ENCODE peak calls at places on chromosome 19, in five cellular contexts. D, M, V, G and F are unnamed samples.

GRCh38 chr19:41928754-41929535 is 696 bp upstream of the ERFL start:
- DNase-seq in G (no peak), V (no peak), D (no peak), M (no peak), F (no peak)

GRCh38 chr19:45758921-45759320 is 10.1 kb downstream of the SIX5 start:
- DNase-seq in M (no peak), D (no peak), G (no peak), V (no peak), F (no peak)

GRCh38 chr19:16702123-16702522 is 17.5 kb upstream of the NWD1 start:
- DNase-seq in D (peak; percentile 88), V (no peak), G (peak; percentile 64), M (no peak), F (no peak)

GRCh38 chr19:46155237-46155636 is 7.2 kb downstream of the IGFL2 start:
- DNase-seq in M (no peak), G (no peak), D (no peak), V (no peak), F (no peak)

GRCh38 chr19:58021541-58022282 is 12.1 kb upstream of the ZSCAN1 start:
- DNase-seq in V (peak; percentile 78), M (peak; percentile 80), G (no peak), D (peak; percentile 42), F (no peak)

GRCh38 chr19:33376931-33377557 is 3.5 kb downstream of the CEBPG start:
- DNase-seq in D (no peak), M (no peak), V (no peak), G (no peak), F (no peak)

GRCh38 chr19:4870025-4870700 is 2.7 kb upstream of the PLIN3 start:
- DNase-seq in D (no peak), G (no peak), V (peak; percentile 24), M (no peak), F (peak; percentile 47)

GRCh38 chr19:3979289-3979673 is 6.0 kb downstream of the EEF2 start:
- DNase-seq in G (no peak), V (no peak), D (peak; percentile 27), M (no peak), F (no peak)

GRCh38 chr19:30653646-30654386 is 281.6 kb downstream of the ZNF536 start:
- DNase-seq in V (no peak), G (no peak), M (no peak), D (no peak), F (no peak)

GRCh38 chr19:5677156-5677555 is 3.2 kb downstream of the MICOS13 start:
- DNase-seq in G (no peak), D (no peak), M (no peak), V (no peak), F (no peak)

GRCh38 chr19:41218615-41219507 is at the start of gene AXL:
- DNase-seq in G (peak; percentile 68), D (peak; percentile 93), M (peak; percentile 83), V (peak; percentile 83), F (peak; percentile 96)

GRCh38 chr19:3365447-3366103 is 808 bp upstream of the NFIC start:
- DNase-seq in G (no peak), M (peak; percentile 66), V (peak; percentile 83), D (peak; percentile 75), F (peak; percentile 95)

GRCh38 chr19:47813304-47813994 is 8.3 kb upstream of the CRX start:
- DNase-seq in G (peak; percentile 80), V (peak; percentile 45), D (peak; percentile 28), M (peak; percentile 53), F (peak; percentile 29)

GRCh38 chr19:3984584-3984907 is 717 bp downstream of the EEF2 start:
- DNase-seq in G (no peak), M (no peak), D (peak; percentile 39), V (no peak), F (no peak)

GRCh38 chr19:32869369-32870153 is at the start of gene SLC7A9:
- DNase-seq in G (peak; percentile 83), M (no peak), V (no peak), D (no peak), F (no peak)

GRCh38 chr19:47729799-47730520 is 15.4 kb upstream of the NOP53 start:
- DNase-seq in G (peak; percentile 66), V (peak; percentile 79), D (peak; percentile 78), M (peak; percentile 78), F (peak; percentile 65)

GRCh38 chr19:41912899-41913475 is 15.3 kb downstream of the ERFL start:
- DNase-seq in M (no peak), G (no peak), V (no peak), D (no peak), F (no peak)

GRCh38 chr19:43610493-43610892 is 1.4 kb upstream of the SRRM5 start:
- DNase-seq in V (no peak), D (no peak), G (no peak), M (no peak), F (no peak)

GRCh38 chr19:41888926-41889325 is 5.9 kb downstream of the ARHGEF1 start:
- DNase-seq in G (no peak), V (no peak), D (no peak), M (no peak), F (no peak)

GRCh38 chr19:40503300-40503699 is 36.5 kb downstream of the SPTBN4 start:
- DNase-seq in V (no peak), D (no peak), M (no peak), G (no peak), F (no peak)

GRCh38 chr19:41409288-41409687 is 11.7 kb downstream of the BCKDHA start:
- DNase-seq in G (no peak), M (peak; percentile 80), V (no peak), D (peak; percentile 59), F (no peak)

GRCh38 chr19:48619692-48620565 is 623 bp downstream of the SPHK2 start:
- DNase-seq in D (no peak), M (no peak), V (no peak), G (no peak), F (no peak)

GRCh38 chr19:38194061-38194701 is 29.8 kb downstream of the DPF1 start:
- DNase-seq in V (no peak), D (no peak), M (no peak), G (no peak), F (no peak)

GRCh38 chr19:46574533-46574932 is 26.6 kb upstream of the CALM3 start:
- DNase-seq in M (no peak), V (no peak), G (no peak), D (no peak), F (no peak)

GRCh38 chr19:40381321-40381720 is 8.7 kb downstream of the HIPK4 start:
- DNase-seq in G (no peak), V (no peak), M (no peak), D (no peak), F (no peak)

GRCh38 chr19:38497907-38498306 is 64.4 kb downstream of the RYR1 start:
- DNase-seq in V (no peak), D (no peak), M (no peak), G (no peak), F (no peak)

GRCh38 chr19:55643003-55643732 is at the start of gene ZNF581:
- DNase-seq in M (peak; percentile 75), G (peak; percentile 78), D (no peak), V (peak; percentile 70), F (peak; percentile 95)

GRCh38 chr19:2484178-2484937 is 8.4 kb downstream of the GADD45B start:
- DNase-seq in M (no peak), V (no peak), D (peak; percentile 85), G (peak; percentile 80), F (no peak)

GRCh38 chr19:11247391-11247790 is 8.0 kb downstream of the ANGPTL8 start:
- DNase-seq in G (no peak), M (peak; percentile 44), D (no peak), V (peak; percentile 64), F (no peak)

GRCh38 chr19:17021328-17021727 is 5.3 kb downstream of the CPAMD8 start:
- DNase-seq in V (no peak), M (no peak), G (no peak), D (no peak), F (no peak)

GRCh38 chr19:18416778-18417249 is 2.4 kb upstream of the SSBP4 start:
- DNase-seq in D (peak; percentile 83), V (peak; percentile 93), M (peak; percentile 81), G (peak; percentile 91), F (peak; percentile 98)

GRCh38 chr19:18418034-18418724 is 1.0 kb upstream of the SSBP4 start:
- DNase-seq in G (peak; percentile 74), V (no peak), M (no peak), D (no peak), F (no peak)

GRCh38 chr19:18419195-18419698 is at the start of gene SSBP4:
- DNase-seq in G (peak; percentile 76), V (peak; percentile 62), M (peak; percentile 70), D (no peak), F (no peak)

GRCh38 chr19:18418725-18419194 is 438 bp upstream of the SSBP4 start:
- DNase-seq in M (peak; percentile 43), V (peak; percentile 66), G (peak; percentile 69), D (no peak), F (peak; percentile 93)

GRCh38 chr19:18417250-18418033 is 1.8 kb upstream of the SSBP4 start:
- DNase-seq in V (peak; percentile 81), M (peak; percentile 62), G (peak; percentile 87), D (no peak), F (peak; percentile 95)
- TF ChIP-seq POLR2A in V (no peak), M (no peak), G (peak; percentile 48), D (no peak), F (peak; percentile 14)

GRCh38 chr19:10114651-10115391 is 3.3 kb downstream of the P2RY11 start:
- DNase-seq in G (no peak), M (no peak), V (no peak), D (no peak), F (no peak)
- TF ChIP-seq POLR2A in G (peak; percentile 1), M (no peak), V (no peak), D (no peak), F (no peak)

GRCh38 chr19:12890787-12891552 is at the start of gene GCDH:
- DNase-seq in G (peak; percentile 98), M (peak; percentile 99), D (peak; percentile 99), V (peak; percentile 98), F (peak; percentile 99)
- TF ChIP-seq POLR2A in G (peak; percentile 81), M (peak; percentile 78), D (peak; percentile 68), V (peak; percentile 17), F (no peak)

GRCh38 chr19:7687177-7687576 is 6.5 kb downstream of the TRAPPC5 start:
- DNase-seq in M (no peak), G (no peak), D (no peak), V (no peak), F (no peak)
- TF ChIP-seq POLR2A in M (no peak), G (no peak), D (no peak), V (no peak), F (no peak)

DNA sequence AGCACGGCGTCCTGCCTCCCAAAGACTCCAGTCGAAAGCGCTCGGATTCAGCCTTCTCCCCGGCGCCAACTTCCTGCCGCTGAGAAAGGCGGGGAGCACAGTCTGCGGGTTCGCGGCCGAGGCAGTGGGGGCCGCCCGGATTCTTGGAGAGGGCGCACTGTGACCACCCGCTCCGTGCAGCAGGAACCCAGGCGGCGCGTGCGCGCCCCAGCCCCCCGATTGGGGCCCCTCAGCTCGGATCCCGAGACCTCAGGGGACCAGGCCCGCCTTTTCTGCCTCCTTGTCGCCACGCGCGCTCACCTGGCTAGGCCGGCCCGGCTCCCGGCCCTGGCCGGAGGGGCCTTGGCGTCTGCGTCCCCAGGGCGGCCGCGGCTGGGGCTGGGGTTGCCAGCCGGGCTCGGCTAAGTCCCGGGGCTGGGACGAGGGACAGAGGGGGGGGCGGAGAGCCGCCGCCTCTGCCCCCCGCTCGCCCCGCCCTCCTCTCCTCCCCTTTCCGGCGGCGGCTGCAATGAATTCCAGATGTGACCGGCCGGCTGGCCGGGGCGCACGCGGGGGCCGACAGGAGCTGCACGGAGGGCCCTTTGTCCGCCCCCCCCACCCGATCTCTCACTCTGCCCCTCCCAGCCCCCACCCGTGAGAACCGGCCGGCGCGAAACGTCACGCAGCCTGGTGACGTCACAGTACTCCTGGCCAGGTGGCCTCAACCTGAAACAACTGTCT is at the start of gene S1PR2:
- DNase-seq in G (peak; percentile 78), V (peak; percentile 80), D (peak; percentile 73), M (peak; percentile 68), F (peak; percentile 62)
- TF ChIP-seq POLR2A in G (peak; percentile 70), V (no peak), D (no peak), M (peak; percentile 5), F (no peak)